ENCODE peak calls at places on chromosomes 3 and 15, in nine cellular contexts. T, W, D, O, S, A, Y, G and N are unnamed samples.

GRCh38 chr3:194101592-194102432 is 34.1 kb upstream of the HES1 start:
- DNase-seq in Y (no peak), D (no peak), S (no peak), O (no peak), A (no peak), G (no peak), W (no peak), T (no peak), N (no peak)

GRCh38 chr3:58924581-58924980 is 125.2 kb downstream of the CFAP20DC start:
- DNase-seq in D (no peak), A (no peak), S (no peak), Y (peak), W (no peak), G (peak), O (no peak), T (no peak), N (no peak)

GRCh38 chr15:60362318-60363023 is 35.3 kb downstream of the ANXA2 start:
- DNase-seq in D (peak), O (peak), T (no peak), S (peak), G (peak), Y (peak), W (no peak), A (no peak), N (no peak)

GRCh38 chr15:100464895-100465294 is 63.9 kb downstream of the CERS3 start:
- DNase-seq in Y (no peak), A (no peak), S (no peak), D (no peak), W (no peak), T (no peak), O (no peak), G (peak), N (no peak)

GRCh38 chr3:184466413-184466960 is 86.6 kb downstream of the CHRD start:
- DNase-seq in T (no peak), O (no peak), S (no peak), G (no peak), Y (peak), D (no peak), W (no peak), A (no peak), N (peak)

GRCh38 chr15:39156166-39156565 is 424.7 kb upstream of the THBS1 start:
- DNase-seq in T (no peak), Y (peak), G (no peak), O (no peak), D (no peak), S (no peak), A (no peak), W (no peak), N (peak)

GRCh38 chr3:135229018-135229495 is 434.0 kb downstream of the EPHB1 start:
- DNase-seq in D (no peak), S (no peak), T (no peak), A (no peak), O (no peak), Y (no peak), W (peak), G (no peak), N (no peak)

GRCh38 chr3:12175844-12176453 is 17.2 kb upstream of the TIMP4 start:
- DNase-seq in D (peak), S (no peak), W (peak), O (peak), T (peak), G (peak), Y (peak), A (peak), N (peak)

GRCh38 chr3:46407976-46408375 is 917 bp downstream of the CCRL2 start:
- DNase-seq in O (no peak), W (no peak), D (no peak), S (no peak), G (no peak), T (no peak), A (no peak), Y (no peak), N (no peak)

GRCh38 chr15:99252326-99252725 is 1.0 kb downstream of the LRRC28 start:
- DNase-seq in O (no peak), Y (no peak), G (no peak), W (peak), T (no peak), D (no peak), S (no peak), A (no peak), N (no peak)

GRCh38 chr3:129130291-129130813 is 8.7 kb upstream of the RAB43 start:
- DNase-seq in W (no peak), D (no peak), Y (no peak), A (no peak), G (no peak), O (no peak), S (no peak), T (no peak), N (no peak)

GRCh38 chr15:64515196-64515595 is 54.8 kb downstream of the ZNF609 start:
- DNase-seq in D (no peak), Y (no peak), O (no peak), S (no peak), W (no peak), T (no peak), A (no peak), G (no peak), N (no peak)